ENCODE peak calls at places on chromosome X, in four cellular contexts. One of them, this sample, is unnamed.

GRCh38 chrX:19840899-19841648 is 46.3 kb downstream of the SH3KBP1 start:
- DNase-seq in tibial artery: no peak
- DNase-seq in stomach: no peak
- DNase-seq in OCI-LY7: peak
- DNase-seq in this sample: peak

GRCh38 chrX:66633541-66633940 is 5.3 kb downstream of the EDA2R start:
- DNase-seq in stomach: no peak
- DNase-seq in OCI-LY7: no peak
- DNase-seq in tibial artery: no peak
- DNase-seq in this sample: no peak

GRCh38 chrX:21926527-21927278 is 13.8 kb upstream of the SMS start:
- DNase-seq in stomach: no peak
- DNase-seq in tibial artery: no peak
- DNase-seq in OCI-LY7: no peak
- DNase-seq in this sample: no peak

GRCh38 chrX:14032383-14032782 is 2.7 kb upstream of the GEMIN8 start:
- DNase-seq in OCI-LY7: peak
- DNase-seq in stomach: peak
- DNase-seq in tibial artery: no peak
- DNase-seq in this sample: no peak

GRCh38 chrX:10360121-10360520 is 203.3 kb downstream of the CLCN4 start:
- DNase-seq in OCI-LY7: no peak
- DNase-seq in tibial artery: no peak
- DNase-seq in stomach: no peak
- DNase-seq in this sample: no peak

GRCh38 chrX:18961686-18962085 is 22.2 kb downstream of the PHKA2 start:
- DNase-seq in tibial artery: no peak
- DNase-seq in OCI-LY7: no peak
- DNase-seq in stomach: no peak
- DNase-seq in this sample: no peak

GRCh38 chrX:136880003-136880451 is 498 bp downstream of the RBMX start:
- DNase-seq in tibial artery: no peak
- DNase-seq in stomach: no peak
- DNase-seq in OCI-LY7: peak
- DNase-seq in this sample: no peak

GRCh38 chrX:116285506-116285905 is 115.0 kb downstream of the AGTR2 start:
- DNase-seq in tibial artery: no peak
- DNase-seq in OCI-LY7: no peak
- DNase-seq in stomach: no peak
- DNase-seq in this sample: no peak

GRCh38 chrX:106039920-106040319 is 1.4 kb upstream of the SERPINA7 start:
- DNase-seq in tibial artery: no peak
- DNase-seq in stomach: no peak
- DNase-seq in OCI-LY7: no peak
- DNase-seq in this sample: no peak

GRCh38 chrX:129145382-129145781 is 377.9 kb downstream of the SMARCA1 start:
- DNase-seq in stomach: no peak
- DNase-seq in tibial artery: no peak
- DNase-seq in OCI-LY7: no peak
- DNase-seq in this sample: no peak

GRCh38 chrX:69196666-69197065 is 31.4 kb upstream of the PJA1 start:
- DNase-seq in tibial artery: no peak
- DNase-seq in stomach: no peak
- DNase-seq in OCI-LY7: no peak
- DNase-seq in this sample: no peak

GRCh38 chrX:116897526-116897925 is 434.8 kb upstream of the CT83 start:
- DNase-seq in tibial artery: no peak
- DNase-seq in stomach: no peak
- DNase-seq in OCI-LY7: no peak
- DNase-seq in this sample: no peak

GRCh38 chrX:42131856-42132255 is 208.5 kb upstream of the CASK start:
- DNase-seq in tibial artery: no peak
- DNase-seq in OCI-LY7: no peak
- DNase-seq in stomach: no peak
- DNase-seq in this sample: no peak

GRCh38 chrX:37686348-37686736 is 751 bp downstream of the XK start:
- DNase-seq in stomach: no peak
- DNase-seq in OCI-LY7: no peak
- DNase-seq in tibial artery: no peak
- DNase-seq in this sample: no peak

GRCh38 chrX:2360731-2361130 is 140.0 kb downstream of the DHRSX start:
- DNase-seq in stomach: no peak
- DNase-seq in OCI-LY7: no peak
- DNase-seq in tibial artery: no peak
- DNase-seq in this sample: no peak

GRCh38 chrX:72714471-72714916 is 388 bp upstream of the PHKA1 start:
- DNase-seq in OCI-LY7: no peak
- DNase-seq in tibial artery: peak
- DNase-seq in stomach: peak
- DNase-seq in this sample: peak

GRCh38 chrX:119871599-119872395 is at the start of the genes NDUFA1 and RNF113A:
- DNase-seq in stomach: peak
- DNase-seq in OCI-LY7: peak
- DNase-seq in tibial artery: peak
- DNase-seq in this sample: peak

GRCh38 chrX:119272882-119273806 is 37.1 kb downstream of the PGRMC1 start:
- DNase-seq in stomach: peak
- DNase-seq in tibial artery: no peak
- DNase-seq in OCI-LY7: no peak
- DNase-seq in this sample: no peak

GRCh38 chrX:16699389-16699788 is 13.1 kb downstream of the CTPS2 start:
- DNase-seq in stomach: no peak
- DNase-seq in OCI-LY7: no peak
- DNase-seq in tibial artery: no peak
- DNase-seq in this sample: no peak

GRCh38 chrX:136202889-136203288 is 48.3 kb downstream of the MAP7D3 start:
- DNase-seq in OCI-LY7: no peak
- DNase-seq in stomach: no peak
- DNase-seq in tibial artery: no peak
- DNase-seq in this sample: no peak

GRCh38 chrX:12950851-12951589 is 23.9 kb upstream of the TMSB4X start:
- DNase-seq in stomach: peak
- DNase-seq in OCI-LY7: peak
- DNase-seq in tibial artery: no peak
- DNase-seq in this sample: no peak

GRCh38 chrX:104568304-104568915 is 2.4 kb downstream of the IL1RAPL2 start:
- DNase-seq in stomach: no peak
- DNase-seq in tibial artery: no peak
- DNase-seq in OCI-LY7: no peak
- DNase-seq in this sample: no peak

GRCh38 chrX:104565791-104566687 is at the start of gene IL1RAPL2:
- DNase-seq in stomach: peak
- DNase-seq in OCI-LY7: no peak
- DNase-seq in tibial artery: no peak
- DNase-seq in this sample: no peak

GRCh38 chrX:104564921-104565703 is 887 bp upstream of the IL1RAPL2 start:
- DNase-seq in tibial artery: no peak
- DNase-seq in stomach: no peak
- DNase-seq in OCI-LY7: no peak
- DNase-seq in this sample: no peak

GRCh38 chrX:104566921-104567501 is 1.0 kb downstream of the IL1RAPL2 start:
- DNase-seq in tibial artery: no peak
- DNase-seq in stomach: no peak
- DNase-seq in OCI-LY7: no peak
- DNase-seq in this sample: no peak

GRCh38 chrX:104567506-104567905 is 1.5 kb downstream of the IL1RAPL2 start:
- DNase-seq in stomach: no peak
- DNase-seq in OCI-LY7: no peak
- DNase-seq in tibial artery: no peak
- DNase-seq in this sample: no peak
- H3K4me3 ChIP-seq in stomach: no peak
- H3K4me3 ChIP-seq in OCI-LY7: no peak
- H3K4me3 ChIP-seq in tibial artery: no peak
- H3K4me3 ChIP-seq in this sample: no peak

GRCh38 chrX:47176101-47176740 is 17.4 kb upstream of the UBA1 start:
- DNase-seq in OCI-LY7: no peak
- DNase-seq in tibial artery: no peak
- DNase-seq in stomach: no peak
- DNase-seq in this sample: no peak
- H3K27ac ChIP-seq in OCI-LY7: no peak
- H3K27ac ChIP-seq in tibial artery: no peak
- H3K27ac ChIP-seq in stomach: no peak
- H3K27ac ChIP-seq in this sample: no peak

GRCh38 chrX:76253432-76253831 is 80.6 kb downstream of the PBDC1 start:
- DNase-seq in stomach: peak
- DNase-seq in tibial artery: no peak
- DNase-seq in OCI-LY7: peak
- DNase-seq in this sample: no peak
- TF ChIP-seq CTCF in stomach: peak
- TF ChIP-seq CTCF in tibial artery: peak
- TF ChIP-seq CTCF in OCI-LY7: peak
- TF ChIP-seq CTCF in this sample: no peak

GRCh38 chrX:148540114-148540513 is 39.7 kb downstream of the AFF2 start:
- DNase-seq in tibial artery: no peak
- DNase-seq in OCI-LY7: no peak
- DNase-seq in stomach: no peak
- DNase-seq in this sample: no peak
- H3K4me3 ChIP-seq in tibial artery: no peak
- H3K4me3 ChIP-seq in OCI-LY7: peak
- H3K4me3 ChIP-seq in stomach: no peak
- H3K4me3 ChIP-seq in this sample: no peak

DNA sequence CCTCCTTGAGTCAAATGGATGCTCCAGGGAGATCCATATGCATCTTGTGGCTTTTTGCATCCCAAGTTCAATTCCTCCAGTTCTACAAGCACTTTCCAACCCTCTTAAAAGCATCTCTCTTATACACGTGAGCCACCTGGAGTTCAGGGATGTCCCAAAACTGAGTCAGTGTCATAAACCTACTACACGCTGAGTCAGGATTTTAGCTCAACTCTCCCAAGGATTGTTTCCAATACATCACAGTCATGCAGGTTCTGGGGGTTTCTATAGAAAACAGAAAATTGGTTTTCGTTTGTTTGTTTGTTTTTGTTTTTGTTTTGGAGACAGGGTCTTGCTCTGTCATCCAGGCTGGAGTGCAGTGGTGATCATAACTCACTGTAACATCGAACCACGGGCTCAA is 25.9 kb upstream of the ESX1 start:
- DNase-seq in OCI-LY7: no peak
- DNase-seq in tibial artery: no peak
- DNase-seq in stomach: no peak
- DNase-seq in this sample: no peak
- H3K27ac ChIP-seq in OCI-LY7: no peak
- H3K27ac ChIP-seq in tibial artery: no peak
- H3K27ac ChIP-seq in stomach: no peak
- H3K27ac ChIP-seq in this sample: no peak

DNA sequence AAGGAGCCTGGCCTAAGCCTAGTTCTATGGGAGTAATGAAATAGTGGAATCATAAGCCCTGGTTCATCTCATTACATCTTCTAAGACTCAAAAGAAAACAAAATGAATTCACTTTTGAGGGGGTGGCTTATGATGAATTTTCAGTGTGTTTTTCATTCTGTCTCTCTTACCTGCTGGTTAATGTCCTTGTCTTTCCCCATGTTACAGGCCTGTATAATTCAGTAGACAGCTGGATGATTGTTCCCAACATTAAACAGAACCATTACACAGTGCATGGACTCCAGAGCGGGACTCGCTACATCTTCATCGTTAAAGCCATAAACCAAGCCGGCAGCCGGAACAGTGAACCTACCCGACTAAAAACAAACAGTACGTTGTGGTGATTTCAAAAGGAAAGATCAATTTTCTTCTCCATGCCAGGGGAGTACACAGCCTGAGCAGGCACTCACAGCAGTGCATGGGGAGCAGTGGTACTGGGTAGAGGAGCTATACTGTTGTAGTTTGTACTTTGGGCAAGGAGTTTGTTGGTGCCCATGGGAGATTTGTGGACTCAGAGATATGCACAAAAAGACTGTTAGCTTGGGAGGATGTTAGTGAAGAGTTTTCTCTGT is 57.9 kb downstream of the TEX13B start:
- DNase-seq in tibial artery: no peak
- DNase-seq in stomach: no peak
- DNase-seq in OCI-LY7: no peak
- DNase-seq in this sample: no peak
- TF ChIP-seq CTCF in tibial artery: no peak
- TF ChIP-seq CTCF in stomach: no peak
- TF ChIP-seq CTCF in OCI-LY7: no peak
- TF ChIP-seq CTCF in this sample: no peak

DNA sequence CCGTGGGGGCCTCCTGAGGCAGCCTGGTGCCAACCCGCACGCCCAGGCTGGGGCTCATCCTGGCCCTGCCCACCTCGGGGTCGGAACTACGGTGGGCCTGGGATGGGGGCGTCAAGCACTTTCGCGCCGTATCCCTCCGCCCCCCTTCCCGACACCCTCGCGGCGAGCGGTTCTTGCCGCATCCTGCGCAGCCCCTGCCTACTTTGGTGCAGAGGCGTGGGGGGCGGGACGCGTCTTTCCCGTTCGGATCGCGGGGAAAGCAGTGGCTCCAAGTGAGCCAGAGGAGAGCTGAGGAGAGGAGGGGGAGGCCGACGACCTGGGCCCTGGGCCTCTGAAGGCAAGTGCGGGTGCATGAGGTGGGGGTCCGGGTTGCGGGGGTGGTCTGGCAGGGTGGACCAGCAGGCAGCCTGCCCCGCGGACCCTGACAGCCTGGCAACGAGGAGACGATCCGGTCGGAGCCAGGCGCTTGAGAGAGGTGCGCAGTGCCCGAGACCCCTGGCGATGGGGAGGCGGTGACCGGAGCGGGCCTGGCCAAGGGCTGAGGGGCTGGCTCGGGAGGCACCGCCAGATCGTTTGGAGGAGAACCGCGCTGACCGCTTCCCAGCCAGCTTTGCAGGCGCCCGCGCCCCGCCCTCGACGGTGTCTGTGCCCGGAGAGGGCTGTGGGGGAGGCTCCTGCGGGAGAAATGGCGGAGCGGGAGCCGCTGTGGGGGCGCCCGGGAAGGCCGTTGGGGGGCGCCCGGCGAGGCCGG is at the start of gene GPRASP2:
- DNase-seq in OCI-LY7: no peak
- DNase-seq in tibial artery: peak
- DNase-seq in stomach: peak
- DNase-seq in this sample: no peak
- H3K4me3 ChIP-seq in OCI-LY7: no peak
- H3K4me3 ChIP-seq in tibial artery: peak
- H3K4me3 ChIP-seq in stomach: peak
- H3K4me3 ChIP-seq in this sample: peak

This sample was measured in coronary artery.